ENCODE peak calls at places on chromosomes 5 and 9, in four cellular contexts. One of them, this sample, is unnamed.

GRCh38 chr5:170757182-170757601 is 26.3 kb upstream of the GABRP start:
- DNase-seq in cardiac fibroblast: peak; percentile 68
- DNase-seq in IMR-90: peak; percentile 16
- DNase-seq in AG09319: no peak
- DNase-seq in this sample: no peak

GRCh38 chr9:110444911-110445310 is 107.2 kb upstream of the TXNDC8 start:
- DNase-seq in cardiac fibroblast: peak; percentile 61
- DNase-seq in IMR-90: peak; percentile 86
- DNase-seq in AG09319: peak; percentile 42
- DNase-seq in this sample: peak; percentile 87

GRCh38 chr9:16223074-16223871 is 647.2 kb downstream of the BNC2 start:
- DNase-seq in cardiac fibroblast: no peak
- DNase-seq in IMR-90: no peak
- DNase-seq in AG09319: no peak
- DNase-seq in this sample: no peak

GRCh38 chr5:17258429-17258828 is 41.0 kb downstream of the BASP1 start:
- DNase-seq in cardiac fibroblast: no peak
- DNase-seq in IMR-90: peak; percentile 68
- DNase-seq in AG09319: no peak
- DNase-seq in this sample: no peak

GRCh38 chr5:59062986-59063683 is 480.3 kb downstream of the RAB3C start:
- DNase-seq in cardiac fibroblast: peak; percentile 59
- DNase-seq in IMR-90: no peak
- DNase-seq in AG09319: no peak
- DNase-seq in this sample: peak; percentile 79

GRCh38 chr5:130126748-130127147 is 222.5 kb downstream of the CHSY3 start:
- DNase-seq in cardiac fibroblast: no peak
- DNase-seq in IMR-90: no peak
- DNase-seq in AG09319: no peak
- DNase-seq in this sample: no peak

GRCh38 chr9:75089369-75089766 is 1.1 kb downstream of the OSTF1 start:
- DNase-seq in cardiac fibroblast: no peak
- DNase-seq in IMR-90: no peak
- DNase-seq in AG09319: no peak
- DNase-seq in this sample: no peak

GRCh38 chr9:18907927-18908625 is 124.9 kb downstream of the SAXO1 start:
- DNase-seq in cardiac fibroblast: no peak
- DNase-seq in IMR-90: no peak
- DNase-seq in AG09319: no peak
- DNase-seq in this sample: no peak

GRCh38 chr9:127208416-127208815 is 56.2 kb upstream of the GARNL3 start:
- DNase-seq in cardiac fibroblast: no peak
- DNase-seq in IMR-90: no peak
- DNase-seq in AG09319: no peak
- DNase-seq in this sample: no peak

GRCh38 chr5:54404568-54404967 is 50.9 kb upstream of the HSPB3 start:
- DNase-seq in cardiac fibroblast: no peak
- DNase-seq in IMR-90: peak; percentile 5
- DNase-seq in AG09319: no peak
- DNase-seq in this sample: no peak

GRCh38 chr9:80648336-80648735 is 1041.0 kb downstream of the TLE1 start:
- DNase-seq in cardiac fibroblast: peak; percentile 42
- DNase-seq in IMR-90: peak; percentile 78
- DNase-seq in AG09319: no peak
- DNase-seq in this sample: peak; percentile 55

GRCh38 chr9:29422445-29422844 is 1849.2 kb upstream of the C9orf72 start:
- DNase-seq in cardiac fibroblast: no peak
- DNase-seq in IMR-90: no peak
- DNase-seq in AG09319: no peak
- DNase-seq in this sample: no peak

GRCh38 chr5:58922392-58923171 is 339.7 kb downstream of the RAB3C start:
- DNase-seq in cardiac fibroblast: peak; percentile 75
- DNase-seq in IMR-90: peak; percentile 6
- DNase-seq in AG09319: no peak
- DNase-seq in this sample: peak; percentile 80

GRCh38 chr9:125262217-125262991 is 778 bp downstream of the GAPVD1 start:
- DNase-seq in cardiac fibroblast: no peak
- DNase-seq in IMR-90: no peak
- DNase-seq in AG09319: no peak
- DNase-seq in this sample: no peak

GRCh38 chr9:13942695-13943094 is 371.2 kb downstream of the NFIB start:
- DNase-seq in cardiac fibroblast: peak; percentile 87
- DNase-seq in IMR-90: peak; percentile 98
- DNase-seq in AG09319: peak; percentile 77
- DNase-seq in this sample: peak; percentile 93

GRCh38 chr5:4199461-4199860 is 603.8 kb downstream of the IRX1 start:
- DNase-seq in cardiac fibroblast: no peak
- DNase-seq in IMR-90: no peak
- DNase-seq in AG09319: no peak
- DNase-seq in this sample: no peak

GRCh38 chr9:126452036-126452595 is 125.5 kb downstream of the MVB12B start:
- DNase-seq in cardiac fibroblast: no peak
- DNase-seq in IMR-90: no peak
- DNase-seq in AG09319: no peak
- DNase-seq in this sample: no peak

GRCh38 chr9:88197016-88197415 is 58.7 kb upstream of the SPATA31C2 start:
- DNase-seq in cardiac fibroblast: peak; percentile 75
- DNase-seq in IMR-90: peak; percentile 75
- DNase-seq in AG09319: peak; percentile 38
- DNase-seq in this sample: peak; percentile 76

GRCh38 chr9:92590386-92590785 is 54.6 kb upstream of the ECM2 start:
- DNase-seq in cardiac fibroblast: peak; percentile 88
- DNase-seq in IMR-90: peak; percentile 48
- DNase-seq in AG09319: no peak
- DNase-seq in this sample: no peak

GRCh38 chr9:136365775-136366223 is 2.3 kb upstream of the DNLZ start:
- DNase-seq in cardiac fibroblast: no peak
- DNase-seq in IMR-90: no peak
- DNase-seq in AG09319: no peak
- DNase-seq in this sample: no peak

GRCh38 chr9:21854594-21854993 is 52.2 kb downstream of the MTAP start:
- DNase-seq in cardiac fibroblast: peak; percentile 65
- DNase-seq in IMR-90: peak; percentile 78
- DNase-seq in AG09319: no peak
- DNase-seq in this sample: peak; percentile 22

GRCh38 chr9:30925126-30925525 is 1459.3 kb upstream of the ACO1 start:
- DNase-seq in cardiac fibroblast: no peak
- DNase-seq in IMR-90: no peak
- DNase-seq in AG09319: no peak
- DNase-seq in this sample: no peak

GRCh38 chr5:180201051-180201987 is 7.7 kb downstream of the RASGEF1C start:
- DNase-seq in cardiac fibroblast: peak; percentile 26
- DNase-seq in IMR-90: no peak
- DNase-seq in AG09319: no peak
- DNase-seq in this sample: no peak

GRCh38 chr5:7759257-7759871 is 91.6 kb downstream of the CFAP90 start:
- DNase-seq in cardiac fibroblast: no peak
- DNase-seq in IMR-90: no peak
- DNase-seq in AG09319: no peak
- DNase-seq in this sample: no peak

GRCh38 chr9:79489241-79490000 is 82.3 kb upstream of the TLE4 start:
- DNase-seq in cardiac fibroblast: peak; percentile 71
- DNase-seq in IMR-90: peak; percentile 62
- DNase-seq in AG09319: no peak
- DNase-seq in this sample: peak; percentile 75

GRCh38 chr5:133839721-133840120 is 128.7 kb downstream of the C5orf15 start:
- DNase-seq in cardiac fibroblast: no peak
- DNase-seq in IMR-90: no peak
- DNase-seq in AG09319: no peak
- DNase-seq in this sample: no peak

GRCh38 chr5:67620386-67621039 is 423.9 kb upstream of the CD180 start:
- DNase-seq in cardiac fibroblast: no peak
- DNase-seq in IMR-90: no peak
- DNase-seq in AG09319: no peak
- DNase-seq in this sample: no peak

GRCh38 chr9:99105152-99106043 is 485 bp downstream of the TGFBR1 start:
- DNase-seq in cardiac fibroblast: peak; percentile 86
- DNase-seq in IMR-90: peak; percentile 73
- DNase-seq in AG09319: peak; percentile 57
- DNase-seq in this sample: peak; percentile 54

GRCh38 chr9:137067860-137068538 is 2.4 kb downstream of the SAPCD2 start:
- DNase-seq in cardiac fibroblast: peak; percentile 86
- DNase-seq in IMR-90: peak; percentile 70
- DNase-seq in AG09319: no peak
- DNase-seq in this sample: peak; percentile 49

GRCh38 chr5:135466178-135467050 is 14.3 kb upstream of the TIFAB start:
- DNase-seq in cardiac fibroblast: peak; percentile 77
- DNase-seq in IMR-90: peak; percentile 56
- DNase-seq in AG09319: no peak
- DNase-seq in this sample: peak; percentile 33

GRCh38 chr5:58459860-58460726 is at the start of gene PLK2:
- DNase-seq in cardiac fibroblast: peak; percentile 99
- DNase-seq in IMR-90: peak; percentile 94
- DNase-seq in AG09319: peak; percentile 91
- DNase-seq in this sample: peak; percentile 91

GRCh38 chr5:33973271-33973670 is 11.2 kb downstream of the SLC45A2 start:
- DNase-seq in cardiac fibroblast: no peak
- DNase-seq in IMR-90: no peak
- DNase-seq in AG09319: no peak
- DNase-seq in this sample: no peak

GRCh38 chr5:33969572-33970452 is 14.7 kb downstream of the SLC45A2 start:
- DNase-seq in cardiac fibroblast: peak; percentile 80
- DNase-seq in IMR-90: peak; percentile 71
- DNase-seq in AG09319: peak; percentile 36
- DNase-seq in this sample: peak; percentile 35

GRCh38 chr5:33964132-33964531 is 20.4 kb downstream of the SLC45A2 start:
- DNase-seq in cardiac fibroblast: no peak
- DNase-seq in IMR-90: no peak
- DNase-seq in AG09319: no peak
- DNase-seq in this sample: no peak

GRCh38 chr5:33968133-33969005 is 16.1 kb downstream of the SLC45A2 start:
- DNase-seq in cardiac fibroblast: no peak
- DNase-seq in IMR-90: no peak
- DNase-seq in AG09319: no peak
- DNase-seq in this sample: no peak
- TF ChIP-seq CTCF in cardiac fibroblast: no peak
- TF ChIP-seq CTCF in IMR-90: no peak
- TF ChIP-seq CTCF in AG09319: no peak
- TF ChIP-seq CTCF in this sample: no peak

DNA sequence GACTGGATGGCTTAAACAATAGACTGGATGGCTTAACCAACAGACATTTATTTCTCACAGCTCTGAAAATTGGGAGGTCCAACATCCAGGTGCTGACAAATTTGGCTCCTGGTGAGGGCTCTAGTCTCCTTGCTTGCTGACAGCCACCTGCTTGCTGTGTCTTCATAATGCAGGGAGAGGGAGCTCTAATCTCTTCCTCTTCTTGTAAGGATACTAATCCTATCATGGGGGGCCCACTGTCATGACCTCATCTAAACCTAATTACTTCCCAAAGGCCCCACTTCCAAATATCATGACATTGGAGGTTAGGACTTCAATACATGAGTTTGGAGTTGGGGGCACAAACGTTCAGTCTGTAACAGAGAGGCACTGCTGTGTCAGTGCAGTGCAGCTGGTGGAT is 26.4 kb downstream of the FOXD1 start:
- DNase-seq in cardiac fibroblast: no peak
- DNase-seq in IMR-90: no peak
- DNase-seq in AG09319: no peak
- DNase-seq in this sample: no peak
- TF ChIP-seq CTCF in cardiac fibroblast: no peak
- TF ChIP-seq CTCF in IMR-90: no peak
- TF ChIP-seq CTCF in AG09319: no peak
- TF ChIP-seq CTCF in this sample: no peak

GRCh38 chr5:142014911-142015584 is 2.2 kb upstream of the GNPDA1 start:
- DNase-seq in cardiac fibroblast: peak; percentile 66
- DNase-seq in IMR-90: peak; percentile 62
- DNase-seq in AG09319: no peak
- DNase-seq in this sample: no peak

GRCh38 chr5:142012792-142013388 is at the start of gene GNPDA1:
- DNase-seq in cardiac fibroblast: peak; percentile 80
- DNase-seq in IMR-90: peak; percentile 72
- DNase-seq in AG09319: no peak
- DNase-seq in this sample: no peak

GRCh38 chr5:142012186-142012785 is 541 bp downstream of the GNPDA1 start:
- DNase-seq in cardiac fibroblast: peak; percentile 55
- DNase-seq in IMR-90: no peak
- DNase-seq in AG09319: no peak
- DNase-seq in this sample: no peak

GRCh38 chr5:142015781-142016533 is 3.1 kb upstream of the GNPDA1 start:
- DNase-seq in cardiac fibroblast: peak; percentile 23
- DNase-seq in IMR-90: peak; percentile 56
- DNase-seq in AG09319: no peak
- DNase-seq in this sample: no peak

DNA sequence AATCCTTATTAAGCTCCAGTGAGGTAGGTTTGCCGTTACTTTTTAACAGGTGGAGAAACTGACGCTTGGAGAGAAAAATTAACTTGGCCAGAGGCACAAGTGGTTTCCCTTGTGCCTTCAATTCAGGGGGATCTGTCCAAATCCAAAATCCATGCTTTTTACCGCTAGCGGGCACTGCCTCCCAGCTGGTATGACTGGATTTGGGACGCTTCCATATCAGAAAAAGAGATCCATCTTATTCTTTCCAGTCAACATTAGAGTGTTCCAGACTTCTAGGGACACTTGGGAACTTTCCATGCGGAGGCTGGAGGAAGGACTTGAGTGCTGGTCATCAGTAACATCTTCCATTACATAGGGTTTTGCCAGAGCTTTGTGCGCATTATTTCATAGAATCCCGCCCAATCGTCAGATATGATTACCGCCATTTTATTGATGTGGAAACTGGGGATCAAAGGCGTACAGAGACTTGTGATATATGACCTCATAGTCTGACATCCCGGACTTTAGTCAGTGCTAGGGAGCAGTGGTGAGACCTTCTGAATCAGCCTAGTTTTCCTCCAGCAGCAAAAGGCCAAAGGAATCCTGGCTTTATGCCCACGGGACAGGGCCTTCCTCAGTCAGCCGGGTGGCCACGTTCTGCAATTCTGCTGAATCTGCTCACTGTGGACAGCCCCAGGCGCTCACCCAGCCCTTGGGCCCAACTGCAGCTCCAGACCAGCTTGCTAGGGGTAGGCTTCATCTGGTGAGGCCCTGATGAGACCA is 1.1 kb upstream of the GNPDA1 start:
- DNase-seq in cardiac fibroblast: peak; percentile 55
- DNase-seq in IMR-90: peak; percentile 57
- DNase-seq in AG09319: no peak
- DNase-seq in this sample: no peak
- TF ChIP-seq CTCF in cardiac fibroblast: no peak
- TF ChIP-seq CTCF in IMR-90: no peak
- TF ChIP-seq CTCF in AG09319: no peak
- TF ChIP-seq CTCF in this sample: no peak

DNA sequence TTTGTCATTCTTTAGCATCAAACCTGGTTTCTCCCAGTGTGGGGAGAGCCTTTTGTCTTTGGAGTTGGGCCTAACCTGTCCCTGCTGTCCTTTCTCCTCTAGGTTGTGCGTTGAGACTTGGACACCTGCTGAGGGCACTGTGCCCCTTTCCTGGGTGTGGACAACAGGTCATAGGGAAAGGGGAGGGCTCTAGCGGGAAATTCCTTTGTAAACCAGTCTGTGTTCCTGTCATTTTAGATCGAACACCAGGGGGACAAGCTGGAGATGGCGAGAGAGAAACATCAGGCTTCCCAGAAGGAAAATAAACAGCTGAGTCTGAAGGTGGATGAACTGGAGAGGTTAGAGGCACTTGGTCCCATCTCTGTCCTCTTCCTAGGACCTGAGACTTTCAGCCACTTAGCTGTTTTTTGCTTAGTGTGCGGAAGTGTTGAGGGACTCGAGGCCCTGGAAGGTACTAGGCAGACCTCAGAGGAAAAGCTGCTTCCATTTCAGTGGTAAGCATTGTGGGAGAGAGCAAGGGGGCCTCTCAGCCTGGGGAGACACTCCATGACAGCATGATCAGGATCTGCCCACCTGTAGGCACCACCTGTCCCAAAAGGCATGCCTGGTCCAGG is 8.6 kb upstream of the GLE1 start:
- DNase-seq in cardiac fibroblast: no peak
- DNase-seq in IMR-90: no peak
- DNase-seq in AG09319: no peak
- DNase-seq in this sample: no peak
- TF ChIP-seq CTCF in cardiac fibroblast: no peak
- TF ChIP-seq CTCF in IMR-90: no peak
- TF ChIP-seq CTCF in AG09319: no peak
- TF ChIP-seq CTCF in this sample: no peak